ENCODE peak calls at places on chromosomes 12 and 14, in five cellular contexts. J is HFF-Myc, E is GM10248, L is tibial artery, I is cardiac muscle cell. S is an unnamed sample.

GRCh38 chr14:73142216-73142615 is 5.9 kb downstream of the PSEN1 start:
- DNase-seq in J (no peak), E (peak), L (no peak), I (no peak), S (peak)

GRCh38 chr14:61266436-61267220 is 14.5 kb downstream of the TMEM30B start:
- DNase-seq in E (no peak), J (no peak), L (no peak), I (no peak), S (no peak)

GRCh38 chr12:23055004-23055403 is 430.0 kb downstream of the ETNK1 start:
- DNase-seq in J (no peak), I (peak), L (no peak), E (no peak), S (no peak)

GRCh38 chr12:45727994-45728624 is 1.4 kb upstream of the ARID2 start:
- DNase-seq in E (no peak), J (no peak), L (no peak), I (no peak), S (peak)

GRCh38 chr12:16225692-16226091 is 51.8 kb downstream of the SLC15A5 start:
- DNase-seq in J (no peak), E (no peak), I (no peak), L (no peak), S (no peak)

GRCh38 chr12:103930787-103931536 is 752 bp downstream of the HSP90B1 start:
- DNase-seq in E (peak), I (peak), L (peak), J (no peak), S (peak)

GRCh38 chr14:79540394-79540793 is 670.9 kb downstream of the DIO2 start:
- DNase-seq in E (no peak), L (no peak), J (no peak), I (no peak), S (no peak)

GRCh38 chr12:65334534-65334933 is 56.1 kb downstream of the MSRB3 start:
- DNase-seq in I (no peak), L (no peak), E (no peak), J (no peak), S (no peak)

GRCh38 chr12:69341328-69341727 is 6.9 kb upstream of the LYZ start:
- DNase-seq in E (no peak), L (no peak), I (no peak), J (no peak), S (no peak)

GRCh38 chr14:66038214-66038977 is 447.8 kb upstream of the CCDC196 start:
- DNase-seq in E (no peak), L (peak), J (peak), I (peak), S (no peak)

GRCh38 chr14:104893435-104894207 is 28.6 kb downstream of the CEP170B start:
- DNase-seq in I (no peak), E (no peak), L (no peak), J (no peak), S (no peak)

GRCh38 chr12:89234324-89235114 is 117.8 kb downstream of the DUSP6 start:
- DNase-seq in L (no peak), J (no peak), E (no peak), I (no peak), S (no peak)

GRCh38 chr14:61557854-61558253 is 137.5 kb upstream of the HIF1A start:
- DNase-seq in I (no peak), E (no peak), J (no peak), L (no peak), S (no peak)

GRCh38 chr12:110170535-110171185 is 46.5 kb downstream of the IFT81 start:
- DNase-seq in J (no peak), I (no peak), E (no peak), L (no peak), S (no peak)

GRCh38 chr14:71776463-71777359 is 155.5 kb upstream of the RGS6 start:
- DNase-seq in L (no peak), E (no peak), J (no peak), I (peak), S (no peak)

GRCh38 chr12:106113042-106113441 is 25.7 kb downstream of the NUAK1 start:
- DNase-seq in L (no peak), J (no peak), I (peak), E (peak), S (no peak)

GRCh38 chr12:119780786-119781434 is 96.2 kb downstream of the CIT start:
- DNase-seq in J (peak), E (no peak), I (peak), L (peak), S (no peak)

GRCh38 chr12:109871678-109872314 is 8.5 kb downstream of the GLTP start:
- DNase-seq in J (no peak), I (no peak), L (no peak), E (no peak), S (no peak)

GRCh38 chr12:32107376-32108267 is 975 bp downstream of the BICD1 start:
- DNase-seq in I (peak), E (peak), L (no peak), J (no peak), S (peak)

GRCh38 chr14:91406982-91407381 is 10.6 kb downstream of the CCDC88C start:
- DNase-seq in I (no peak), J (no peak), L (no peak), E (no peak), S (no peak)

GRCh38 chr14:100538566-100539318 is 48.5 kb downstream of the BEGAIN start:
- DNase-seq in I (no peak), E (no peak), J (no peak), L (peak), S (no peak)

GRCh38 chr14:83632375-83632774 is 1897.6 kb upstream of the FLRT2 start:
- DNase-seq in J (no peak), L (no peak), I (no peak), E (no peak), S (no peak)

DNA sequence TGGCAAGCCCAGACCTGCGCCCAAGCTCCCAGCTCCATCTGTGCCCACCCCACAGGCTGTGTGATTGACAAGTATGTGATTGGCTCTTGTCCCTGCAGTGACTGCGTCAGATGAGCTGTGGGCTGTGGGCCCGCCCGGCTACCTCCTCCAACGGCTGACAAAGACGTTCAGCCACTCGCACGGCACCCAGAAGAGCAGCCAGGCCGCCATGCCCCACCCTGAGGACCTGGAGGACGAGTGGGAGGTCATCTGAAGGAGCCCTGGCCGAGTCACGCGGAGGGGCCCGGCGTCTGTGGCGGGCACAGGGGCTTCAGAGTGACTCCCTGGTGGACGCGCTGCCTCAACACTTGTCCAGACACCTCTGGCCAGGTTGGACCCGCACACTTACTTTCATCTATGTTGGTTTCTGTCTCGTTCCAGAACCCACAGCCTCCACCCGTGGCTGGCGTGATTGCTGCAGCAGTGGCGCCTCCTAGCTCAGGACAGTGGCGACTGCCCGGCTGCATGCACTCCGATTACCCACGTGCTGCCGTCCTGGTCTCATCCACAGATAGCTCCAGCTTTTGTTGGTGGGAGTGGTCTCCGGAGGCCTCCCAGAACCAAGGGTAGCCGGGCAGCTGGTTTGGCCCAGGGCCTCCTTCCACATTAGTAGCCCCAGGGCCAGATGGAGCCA is 11.4 kb downstream of the ANKRD9 start:
- DNase-seq in L (no peak), J (no peak), E (no peak), I (no peak), S (no peak)
- TF ChIP-seq CTCF in L (no peak), J (peak), E (peak), I (no peak), S (no peak)

GRCh38 chr14:32826404-32827082 is 112.1 kb upstream of the NPAS3 start:
- DNase-seq in I (peak), J (no peak), L (no peak), E (no peak), S (no peak)
- TF ChIP-seq CTCF in I (peak), J (no peak), L (no peak), E (no peak), S (no peak)

GRCh38 chr14:63130531-63130930 is 73.7 kb upstream of the RHOJ start:
- DNase-seq in L (no peak), J (no peak), I (no peak), E (no peak), S (no peak)

DNA sequence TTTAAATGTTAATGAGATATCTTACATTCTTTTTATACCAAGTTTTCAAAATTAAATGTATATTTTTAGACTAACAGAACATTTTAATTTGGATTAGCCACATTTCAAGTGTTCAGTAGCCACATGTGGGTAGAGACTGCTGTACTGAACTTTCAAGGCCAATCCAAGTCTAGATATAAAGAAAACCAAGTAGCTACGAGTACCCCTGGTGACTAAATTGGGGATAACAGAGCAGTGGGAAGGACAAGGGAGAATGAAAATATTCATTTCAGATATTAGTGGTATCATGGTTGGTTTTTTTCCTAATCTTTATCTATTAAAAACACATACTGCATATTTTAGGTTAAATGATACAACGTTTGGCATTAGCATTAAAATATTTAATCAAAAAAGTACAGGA is 69.4 kb upstream of the RHOJ start:
- DNase-seq in E (no peak), L (no peak), J (no peak), I (peak), S (no peak)
- TF ChIP-seq CTCF in E (no peak), L (no peak), J (no peak), I (peak), S (no peak)

GRCh38 chr12:75954749-75955148 is 76.8 kb downstream of the PHLDA1 start:
- DNase-seq in J (no peak), L (no peak), I (no peak), E (no peak), S (no peak)
- TF ChIP-seq CTCF in J (no peak), L (no peak), I (no peak), E (no peak), S (no peak)

S was measured in GM20000.